ENCODE peak calls at places on chromosomes 5 and 9, in eight cellular contexts. R, S, G, C, Z, Q, D and H are unnamed samples.

GRCh38 chr5:145856285-145856818 is 16.5 kb downstream of the GRXCR2 start:
- DNase-seq in C (peak), R (no peak), S (no peak), Q (peak), G (peak), Z (peak), D (peak), H (peak)

GRCh38 chr5:7802855-7803254 is 48.1 kb downstream of the CFAP90 start:
- DNase-seq in C (no peak), D (no peak), G (no peak), Q (peak), S (no peak), R (peak), Z (no peak), H (no peak)

GRCh38 chr9:70450735-70451134 is 36.3 kb upstream of the KLF9 start:
- DNase-seq in Z (no peak), G (no peak), S (no peak), R (no peak), C (no peak), Q (no peak), D (no peak), H (no peak)

GRCh38 chr5:72280655-72281069 is 39.4 kb downstream of the MRPS27 start:
- DNase-seq in C (no peak), R (peak), S (no peak), Z (no peak), D (peak), Q (peak), G (peak), H (peak)

GRCh38 chr5:135208555-135209494 is 174.8 kb upstream of the PITX1 start:
- DNase-seq in C (no peak), R (peak), S (no peak), G (peak), D (peak), Q (peak), Z (peak), H (no peak)

GRCh38 chr9:401223-401622 is 186.6 kb downstream of the DOCK8 start:
- DNase-seq in Z (no peak), C (no peak), S (no peak), Q (no peak), D (no peak), G (no peak), R (no peak), H (no peak)

GRCh38 chr9:35840901-35841900 is 12.2 kb downstream of the TMEM8B start:
- DNase-seq in S (no peak), Q (no peak), C (no peak), G (no peak), D (no peak), Z (no peak), R (no peak), H (no peak)

GRCh38 chr9:34957492-34958410 is at the start of gene PHF24:
- DNase-seq in Z (peak), R (no peak), G (peak), D (peak), S (no peak), Q (peak), C (no peak), H (peak)

GRCh38 chr9:83154087-83154736 is 91.3 kb upstream of the RASEF start:
- DNase-seq in R (peak), Z (no peak), G (no peak), D (no peak), S (no peak), Q (peak), C (no peak), H (no peak)

GRCh38 chr5:132211787-132212186 is 15.9 kb downstream of the P4HA2 start:
- DNase-seq in Q (peak), C (peak), D (no peak), R (no peak), G (peak), Z (no peak), S (no peak), H (no peak)

GRCh38 chr5:143019614-143020515 is 249.7 kb downstream of the ARHGAP26 start:
- DNase-seq in S (no peak), D (no peak), C (no peak), Q (no peak), Z (no peak), G (peak), R (no peak), H (no peak)

GRCh38 chr5:102218159-102218558 is 77.9 kb downstream of the SLCO4C1 start:
- DNase-seq in G (no peak), Q (no peak), Z (no peak), D (no peak), S (no peak), C (no peak), R (no peak), H (no peak)

GRCh38 chr9:122402403-122403268 is 31.8 kb downstream of the PTGS1 start:
- DNase-seq in C (peak), Z (no peak), R (peak), S (no peak), Q (peak), D (no peak), G (no peak), H (no peak)

DNA sequence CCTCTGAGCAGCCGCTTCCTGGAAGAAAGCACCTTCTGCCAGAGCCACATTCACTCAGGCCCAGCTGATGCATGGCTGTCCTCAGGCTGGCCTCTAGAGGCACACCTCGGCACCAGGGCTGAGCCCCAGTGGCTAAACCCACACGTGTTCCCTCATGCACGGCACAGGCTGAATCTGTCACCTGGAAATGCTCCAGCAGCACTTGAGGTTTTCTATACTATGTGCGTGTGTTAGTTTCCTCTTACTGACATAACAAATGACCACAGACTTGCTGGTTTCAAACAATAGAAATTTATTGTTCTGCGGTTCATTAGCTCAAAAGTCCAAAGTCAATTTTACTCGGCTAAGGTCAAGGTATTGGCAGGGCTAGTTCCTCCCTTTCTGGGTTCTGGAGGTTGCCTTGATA is 141.4 kb downstream of the LRRC70 start:
- DNase-seq in R (peak), Z (peak), D (peak), C (no peak), Q (peak), S (no peak), G (peak), H (peak)
- TF ChIP-seq CTCF in R (peak), Z (peak), D (peak), C (no peak), Q (peak), S (no peak), G (peak), H (no peak)

DNA sequence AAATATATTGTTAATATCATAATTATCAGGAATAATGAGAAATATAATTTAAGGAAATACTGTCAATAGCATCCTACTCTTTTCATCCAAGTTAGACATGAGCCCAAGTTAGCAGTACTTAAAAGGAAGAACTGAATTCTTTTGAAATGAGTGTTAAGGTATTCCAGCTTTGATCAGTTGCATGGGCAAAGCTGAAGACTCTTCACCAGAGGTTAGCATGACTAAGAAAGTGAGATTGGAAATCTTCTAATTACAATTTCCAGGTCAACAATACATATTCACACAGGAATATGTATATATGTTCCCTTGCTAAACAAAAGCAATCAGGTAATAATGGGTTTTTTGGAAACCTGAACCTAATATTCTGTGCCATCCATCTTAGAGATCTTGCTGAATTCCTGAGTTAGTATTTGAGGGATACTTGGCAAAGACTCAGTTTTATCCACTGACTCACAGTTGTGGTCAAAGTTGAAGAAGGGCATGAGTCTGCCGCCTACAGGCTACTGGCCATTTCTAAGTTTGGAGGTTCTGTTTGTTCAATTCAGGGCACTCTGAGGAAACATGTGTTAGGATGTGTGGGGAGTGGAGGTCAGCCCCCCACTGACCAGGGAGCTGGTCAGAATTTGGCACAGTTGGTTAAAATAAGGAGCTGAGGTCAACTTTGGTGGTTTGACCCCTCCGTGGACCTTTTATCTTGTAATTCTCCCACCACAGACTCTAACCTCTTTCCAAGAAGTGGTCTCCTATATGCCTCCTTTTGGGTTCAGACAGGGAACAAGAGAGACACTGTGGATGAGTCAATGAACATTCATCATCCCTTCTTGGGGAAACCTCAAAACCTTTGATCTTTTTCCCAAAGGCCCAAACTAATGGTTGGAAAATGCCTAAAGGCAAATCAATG is 118.3 kb downstream of the PIK3R1 start:
- DNase-seq in C (no peak), S (no peak), R (peak), D (no peak), Q (peak), G (no peak), Z (no peak), H (no peak)
- TF ChIP-seq CTCF in C (no peak), S (no peak), R (peak), D (no peak), Q (peak), G (no peak), Z (no peak), H (no peak)

GRCh38 chr9:86246752-86247161 is 12.7 kb downstream of the C9orf153 start:
- DNase-seq in Q (peak), C (peak), G (peak), S (no peak), D (peak), Z (no peak), R (peak), H (no peak)
- TF ChIP-seq CTCF in Q (no peak), C (no peak), G (peak), S (no peak), D (peak), Z (no peak), R (no peak), H (no peak)

DNA sequence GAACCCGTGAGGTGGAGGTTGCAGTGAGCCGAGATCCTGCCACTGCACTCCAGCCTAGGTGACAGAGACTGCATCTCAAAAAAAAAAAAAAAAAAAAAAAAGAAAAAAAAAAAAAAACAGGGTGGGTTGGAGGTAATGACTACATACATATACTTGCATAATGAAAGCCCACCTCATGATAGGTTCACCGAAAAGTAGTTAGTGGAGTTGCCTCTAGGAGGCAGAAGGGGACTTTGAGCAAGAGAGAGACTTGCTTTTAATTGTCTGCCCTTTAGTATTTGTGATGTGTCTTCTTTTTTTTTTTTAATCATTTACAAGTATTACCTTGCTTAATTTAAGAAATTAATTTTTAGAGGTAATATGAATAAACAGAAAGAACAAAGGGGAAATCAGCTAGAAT is 99.8 kb downstream of the PPARGC1B start:
- DNase-seq in Q (peak), Z (no peak), R (peak), D (no peak), C (no peak), S (no peak), G (peak), H (no peak)
- TF ChIP-seq CTCF in Q (peak), Z (peak), R (no peak), D (peak), C (no peak), S (no peak), G (no peak), H (no peak)